ENCODE peak calls at places on chromosomes 5 and 9, in eight cellular contexts. D is colonic mucosa, P is left ventricle myocardium inferior, L is GM23338, B is lower lobe of right lung, N is PC-3, G is aorta, S is neuronal stem cell. R is an unnamed sample. For H3K27me3, the result is how much of the 10 kb centered on the place peaks cover.

GRCh38 chr9:15127831-15128230 is 179.2 kb downstream of the TTC39B start:
- DNase-seq in D (no peak), P (no peak), L (no peak), B (no peak), N (no peak), G (no peak), S (no peak), R (no peak)

GRCh38 chr9:109779711-109780452 is at the start of gene PALM2AKAP2:
- DNase-seq in D (peak), P (peak), L (peak), B (peak), N (peak), G (peak), S (peak), R (no peak)

GRCh38 chr5:179377421-179378115 is 32.3 kb upstream of the ADAMTS2 start:
- DNase-seq in D (no peak), P (no peak), L (no peak), B (no peak), N (no peak), G (peak), S (no peak), R (no peak)

GRCh38 chr9:27784999-27785713 is 211.9 kb upstream of the C9orf72 start:
- DNase-seq in D (no peak), P (no peak), L (no peak), B (no peak), N (no peak), G (no peak), S (no peak), R (no peak)

GRCh38 chr9:130432796-130433167 is 12.0 kb upstream of the ASS1 start:
- DNase-seq in D (no peak), P (no peak), L (peak), B (no peak), N (no peak), G (no peak), S (no peak), R (no peak)

GRCh38 chr9:79686381-79687130 is 114.8 kb downstream of the TLE4 start:
- DNase-seq in D (no peak), P (no peak), L (no peak), B (no peak), N (peak), G (no peak), S (no peak), R (no peak)

GRCh38 chr9:942805-943580 is 33.5 kb upstream of the DMRT3 start:
- DNase-seq in D (no peak), P (no peak), L (peak), B (no peak), N (no peak), G (no peak), S (no peak), R (no peak)

GRCh38 chr9:92735907-92736600 is 28.6 kb downstream of the BICD2 start:
- DNase-seq in D (no peak), P (no peak), L (no peak), B (no peak), N (no peak), G (no peak), S (no peak), R (no peak)

GRCh38 chr9:92609142-92609500 is 60.8 kb downstream of the IPPK start:
- DNase-seq in D (no peak), P (no peak), L (peak), B (no peak), N (no peak), G (no peak), S (peak), R (no peak)

GRCh38 chr5:54247226-54247625 is 63.1 kb downstream of the ARL15 start:
- DNase-seq in D (no peak), P (no peak), L (no peak), B (no peak), N (no peak), G (no peak), S (no peak), R (no peak)

GRCh38 chr5:171483453-171484177 is 64.2 kb downstream of the FGF18 start:
- DNase-seq in D (peak), P (peak), L (no peak), B (no peak), N (no peak), G (peak), S (no peak), R (no peak)

GRCh38 chr9:3035594-3036389 is 191.9 kb upstream of the PUM3 start:
- DNase-seq in D (no peak), P (no peak), L (no peak), B (no peak), N (no peak), G (no peak), S (no peak), R (no peak)

GRCh38 chr5:116492776-116493175 is 81.8 kb downstream of the SEMA6A start:
- DNase-seq in D (no peak), P (no peak), L (no peak), B (no peak), N (no peak), G (no peak), S (no peak), R (no peak)

GRCh38 chr5:26847041-26847736 is 191.2 kb downstream of the CDH9 start:
- DNase-seq in D (no peak), P (no peak), L (peak), B (no peak), N (no peak), G (no peak), S (no peak), R (no peak)
- H3K4me3 ChIP-seq in D (no peak), P (no peak), L (no peak), B (no peak), N (no peak), G (no peak), S (no peak), R (no peak)

GRCh38 chr9:131812116-131812790 is 72.4 kb upstream of the RAPGEF1 start:
- DNase-seq in D (no peak), P (no peak), L (no peak), B (no peak), N (no peak), G (peak), S (no peak), R (no peak)
- H3K27me3 ChIP-seq in D (under half), P (half or more), L (under half), B (half or more), N (under half), G (under half), S (under half), R (under half)

DNA sequence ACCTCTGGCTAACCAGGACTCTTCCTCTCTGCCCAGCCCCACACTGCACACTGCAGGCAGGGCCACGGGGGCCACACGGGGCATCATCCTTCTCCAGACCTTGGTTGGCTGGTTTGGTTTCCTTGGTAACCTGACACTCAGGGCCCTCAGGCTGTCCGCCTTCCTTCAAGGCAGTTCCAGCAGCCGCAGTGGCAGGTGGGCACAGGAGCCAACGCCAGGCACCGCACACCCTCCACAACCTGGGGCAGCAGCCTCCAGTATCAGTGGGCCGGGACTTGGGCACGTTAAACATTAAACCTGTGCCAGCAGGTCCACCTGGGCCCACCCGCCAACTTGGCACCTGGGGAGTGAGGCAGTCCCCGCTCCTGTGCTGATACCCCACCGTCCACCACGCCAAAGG is 1.9 kb downstream of the NPDC1 start:
- DNase-seq in D (no peak), P (no peak), L (no peak), B (no peak), N (no peak), G (no peak), S (no peak), R (no peak)
- H3K4me3 ChIP-seq in D (peak), P (peak), L (no peak), B (peak), N (peak), G (no peak), S (peak), R (peak)

GRCh38 chr5:5648694-5649093 is 226.2 kb downstream of the ICE1 start:
- DNase-seq in D (no peak), P (no peak), L (no peak), B (no peak), N (no peak), G (no peak), S (no peak), R (no peak)
- H3K27me3 ChIP-seq in D (under half), P (under half), L (under half), B (under half), N (half or more), G (under half), S (under half), R (under half)

DNA sequence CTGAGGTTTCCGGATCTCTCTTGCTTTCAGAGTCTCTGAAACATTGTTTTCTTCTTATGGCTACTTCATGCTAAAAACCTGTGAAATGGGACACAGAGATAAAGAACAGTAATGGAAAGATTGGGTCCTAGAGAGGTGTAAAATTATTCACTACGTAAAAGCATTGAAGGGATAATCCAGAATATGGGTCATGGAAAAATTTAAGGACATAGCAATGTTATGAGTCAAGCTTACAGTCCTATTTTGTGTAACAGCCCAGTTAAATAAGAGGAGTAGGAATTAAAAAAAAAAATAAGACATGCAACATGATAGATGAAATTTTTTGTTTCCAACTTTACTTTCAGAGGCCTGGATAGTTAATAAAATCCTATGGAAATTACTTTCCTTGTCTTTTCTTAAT is 61.9 kb upstream of the ELL2 start:
- DNase-seq in D (no peak), P (no peak), L (no peak), B (no peak), N (peak), G (no peak), S (no peak), R (no peak)
- H3K4me3 ChIP-seq in D (no peak), P (no peak), L (no peak), B (no peak), N (no peak), G (no peak), S (no peak), R (no peak)

GRCh38 chr9:126671381-126671831 is 57.7 kb downstream of the LMX1B start:
- DNase-seq in D (no peak), P (peak), L (peak), B (no peak), N (no peak), G (no peak), S (peak), R (no peak)
- H3K27me3 ChIP-seq in D (half or more), P (half or more), L (under half), B (half or more), N (under half), G (under half), S (half or more), R (under half)